ENCODE peak calls at places on chromosomes 7 and 10, in five cellular contexts. D is glutamatergic neuron; E is CD4-positive, alpha-beta memory T cell; L is kidney tubule cell; A is Kasumi-1. H is an unnamed sample.

GRCh38 chr10:86410542-86411124 is 44.0 kb upstream of the GRID1 start:
- DNase-seq in D (no peak), E (no peak), L (peak), A (no peak), H (peak)

GRCh38 chr7:133155121-133155520 is 73.2 kb upstream of the CHCHD3 start:
- DNase-seq in D (no peak), E (no peak), L (no peak), A (no peak), H (no peak)

GRCh38 chr10:49080071-49080470 is 35.3 kb downstream of the VSTM4 start:
- DNase-seq in D (peak), E (no peak), L (no peak), A (peak), H (no peak)

GRCh38 chr10:13865758-13866491 is 279.2 kb downstream of the PRPF18 start:
- DNase-seq in D (no peak), E (no peak), L (peak), A (no peak), H (peak)

GRCh38 chr10:131657985-131658330 is 242.8 kb upstream of the PPP2R2D start:
- DNase-seq in D (peak), E (no peak), L (no peak), A (no peak), H (no peak)

GRCh38 chr7:74575083-74575803 is 82.3 kb upstream of the GTF2I start:
- DNase-seq in D (no peak), E (no peak), L (peak), A (no peak), H (peak)

GRCh38 chr7:131383417-131383816 is 55.7 kb downstream of the MKLN1 start:
- DNase-seq in D (no peak), E (no peak), L (no peak), A (no peak), H (no peak)

GRCh38 chr10:68492118-68492517 is 20.3 kb upstream of the DNA2 start:
- DNase-seq in D (no peak), E (no peak), L (no peak), A (peak), H (no peak)

GRCh38 chr7:50851451-50851850 is 68.8 kb upstream of the GRB10 start:
- DNase-seq in D (no peak), E (no peak), L (peak), A (no peak), H (peak)

GRCh38 chr10:93461124-93461806 is 20.9 kb downstream of the MYOF start:
- DNase-seq in D (no peak), E (no peak), L (peak), A (no peak), H (peak)

GRCh38 chr7:111175908-111176307 is 85.0 kb downstream of the LRRN3 start:
- DNase-seq in D (no peak), E (peak), L (no peak), A (no peak), H (no peak)

GRCh38 chr7:99380823-99381663 is 6.5 kb downstream of the ARPC1B start:
- DNase-seq in D (no peak), E (peak), L (peak), A (no peak), H (peak)

GRCh38 chr7:104845541-104845940 is 168.5 kb upstream of the KMT2E start:
- DNase-seq in D (no peak), E (no peak), L (no peak), A (no peak), H (no peak)

GRCh38 chr10:94706089-94706488 is 22.6 kb downstream of the CYP2C18 start:
- DNase-seq in D (no peak), E (no peak), L (no peak), A (no peak), H (no peak)

GRCh38 chr10:127734753-127735152 is 2.2 kb upstream of the FOXI2 start:
- DNase-seq in D (no peak), E (no peak), L (no peak), A (no peak), H (no peak)

H was measured in Caki2.